ENCODE peak calls at places on chromosome 4, in ten cellular contexts. O is ovary; Y is CD8-positive, alpha-beta T cell; F is cardiac muscle cell; I is lung; K is heart left ventricle; J is body of pancreas; X is thyroid gland; B is esophagus squamous epithelium; G is left lung. H is an unnamed sample. For H3K36me3, the result is how much of the 10 kb centered on the place peaks cover.

GRCh38 chr4:72991889-72992288 is 77.6 kb downstream of the COX18 start:
- DNase-seq in B (no peak), O (no peak), G (no peak), F (no peak), Y (no peak), X (no peak), K (no peak), J (no peak), I (no peak), H (no peak)

GRCh38 chr4:155164705-155165104 is 43.7 kb upstream of the NPY2R start:
- DNase-seq in F (no peak), J (no peak), B (no peak), O (no peak), Y (no peak), G (no peak), X (no peak), K (no peak), I (no peak), H (no peak)

GRCh38 chr4:57065730-57066482 is 44.3 kb downstream of the IGFBP7 start:
- DNase-seq in Y (no peak), O (no peak), F (no peak), B (no peak), J (no peak), X (no peak), I (no peak), G (no peak), K (no peak), H (no peak)

GRCh38 chr4:122827899-122828601 is 1.4 kb downstream of the FGF2 start:
- DNase-seq in O (peak), K (no peak), Y (peak), B (no peak), I (no peak), J (peak), G (no peak), F (peak), X (peak), H (peak)

GRCh38 chr4:142341286-142341685 is 504.8 kb downstream of the INPP4B start:
- DNase-seq in I (no peak), F (no peak), G (no peak), X (no peak), J (no peak), B (no peak), Y (no peak), K (no peak), O (no peak), H (no peak)

GRCh38 chr4:62209757-62210156 is 1009.6 kb downstream of the ADGRL3 start:
- DNase-seq in G (no peak), O (no peak), I (no peak), F (no peak), K (no peak), Y (no peak), J (no peak), B (no peak), X (no peak), H (no peak)

GRCh38 chr4:26005764-26006163 is 91.7 kb downstream of the SMIM20 start:
- DNase-seq in X (no peak), G (no peak), F (no peak), I (no peak), O (no peak), Y (no peak), J (no peak), K (no peak), B (no peak), H (no peak)

GRCh38 chr4:148998719-148999118 is 556.5 kb upstream of the NR3C2 start:
- DNase-seq in G (no peak), I (no peak), O (no peak), J (no peak), F (peak), Y (no peak), B (no peak), X (no peak), K (no peak), H (no peak)

GRCh38 chr4:56910172-56910967 is 2.7 kb downstream of the REST start:
- DNase-seq in B (no peak), K (no peak), Y (no peak), I (no peak), X (no peak), J (no peak), O (no peak), G (no peak), F (peak), H (no peak)

GRCh38 chr4:76055005-76055404 is 19.1 kb upstream of the CXCL11 start:
- DNase-seq in Y (no peak), J (no peak), K (no peak), F (no peak), I (no peak), B (no peak), G (no peak), X (no peak), O (no peak), H (peak)

GRCh38 chr4:10135252-10135651 is 18.7 kb upstream of the WDR1 start:
- DNase-seq in G (no peak), O (no peak), Y (no peak), K (peak), I (no peak), B (no peak), J (no peak), F (no peak), X (no peak), H (no peak)

GRCh38 chr4:184699941-184700340 is 34.0 kb downstream of the CENPU start:
- DNase-seq in F (no peak), K (no peak), G (no peak), Y (no peak), B (no peak), I (no peak), J (no peak), O (no peak), X (no peak), H (no peak)

GRCh38 chr4:105280338-105280809 is 133.7 kb downstream of the TET2 start:
- DNase-seq in I (no peak), Y (no peak), G (no peak), J (no peak), X (no peak), B (no peak), K (no peak), F (no peak), O (no peak), H (no peak)

GRCh38 chr4:71664366-71664765 is 119.5 kb downstream of the GC start:
- DNase-seq in X (no peak), K (no peak), J (no peak), I (no peak), F (no peak), B (no peak), Y (no peak), G (no peak), O (no peak), H (no peak)

GRCh38 chr4:105544517-105544916 is 7.9 kb upstream of the ARHGEF38 start:
- DNase-seq in F (no peak), J (no peak), X (no peak), B (no peak), I (no peak), Y (no peak), K (no peak), G (no peak), O (no peak), H (no peak)

GRCh38 chr4:13917010-13917409 is 289.5 kb upstream of the BOD1L1 start:
- DNase-seq in B (no peak), X (no peak), I (no peak), F (no peak), Y (no peak), O (no peak), K (no peak), J (no peak), G (no peak), H (no peak)

GRCh38 chr4:106362426-106362825 is 6.2 kb downstream of the GIMD1 start:
- DNase-seq in J (no peak), K (no peak), G (no peak), Y (no peak), X (no peak), O (no peak), F (no peak), B (no peak), I (no peak), H (no peak)

GRCh38 chr4:113472864-113473263 is 288.7 kb downstream of the CAMK2D start:
- DNase-seq in F (no peak), B (no peak), J (no peak), O (no peak), X (no peak), I (no peak), K (no peak), Y (no peak), G (no peak), H (no peak)

GRCh38 chr4:10587697-10588096 is 96.9 kb downstream of the CLNK start:
- DNase-seq in X (no peak), G (no peak), I (no peak), J (no peak), Y (peak), O (no peak), B (no peak), K (no peak), F (no peak), H (no peak)

GRCh38 chr4:153010137-153010536 is 74.0 kb downstream of the FHDC1 start:
- DNase-seq in X (no peak), Y (no peak), J (no peak), G (no peak), I (no peak), F (no peak), B (no peak), K (no peak), O (no peak), H (no peak)

GRCh38 chr4:84673475-84674230 is 90.7 kb downstream of the CDS1 start:
- DNase-seq in O (no peak), F (no peak), X (no peak), B (no peak), J (no peak), G (no peak), K (no peak), I (no peak), Y (no peak), H (no peak)

GRCh38 chr4:23697722-23698121 is 192.1 kb downstream of the PPARGC1A start:
- DNase-seq in G (no peak), K (no peak), B (no peak), Y (no peak), X (no peak), F (no peak), J (no peak), I (no peak), O (no peak), H (no peak)
- TF ChIP-seq CTCF in G (no peak), K (no peak), B (no peak), Y (no peak), X (no peak), F (no peak), J (no peak), I (no peak), O (no peak), H (no peak)

DNA sequence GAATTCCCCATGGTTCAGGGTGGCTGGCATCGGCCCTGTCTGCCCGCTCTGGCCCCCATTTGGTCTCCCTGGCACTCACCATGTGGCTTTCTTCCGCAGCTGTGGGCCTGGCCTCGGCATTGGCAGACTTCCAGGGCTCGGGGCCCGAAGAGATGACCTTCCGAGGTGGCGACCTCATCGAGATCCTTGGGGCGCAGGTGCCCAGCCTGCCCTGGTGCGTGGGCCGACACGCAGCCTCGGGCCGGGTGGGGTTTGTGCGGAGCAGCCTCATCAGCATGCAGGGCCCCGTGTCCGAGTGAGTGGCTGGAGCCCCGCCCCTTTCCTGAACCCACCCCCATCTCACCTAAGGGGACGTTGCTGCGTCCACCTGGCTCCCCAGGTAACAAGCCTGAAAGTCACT is 20.1 kb downstream of the SH3TC1 start:
- DNase-seq in J (no peak), O (no peak), K (no peak), X (no peak), G (peak), I (no peak), Y (no peak), F (no peak), B (no peak), H (no peak)
- H3K36me3 ChIP-seq in J (under half), O (under half), K (under half), X (under half), G (under half), I (half or more), Y (under half), F (under half), B (under half), H (under half)

DNA sequence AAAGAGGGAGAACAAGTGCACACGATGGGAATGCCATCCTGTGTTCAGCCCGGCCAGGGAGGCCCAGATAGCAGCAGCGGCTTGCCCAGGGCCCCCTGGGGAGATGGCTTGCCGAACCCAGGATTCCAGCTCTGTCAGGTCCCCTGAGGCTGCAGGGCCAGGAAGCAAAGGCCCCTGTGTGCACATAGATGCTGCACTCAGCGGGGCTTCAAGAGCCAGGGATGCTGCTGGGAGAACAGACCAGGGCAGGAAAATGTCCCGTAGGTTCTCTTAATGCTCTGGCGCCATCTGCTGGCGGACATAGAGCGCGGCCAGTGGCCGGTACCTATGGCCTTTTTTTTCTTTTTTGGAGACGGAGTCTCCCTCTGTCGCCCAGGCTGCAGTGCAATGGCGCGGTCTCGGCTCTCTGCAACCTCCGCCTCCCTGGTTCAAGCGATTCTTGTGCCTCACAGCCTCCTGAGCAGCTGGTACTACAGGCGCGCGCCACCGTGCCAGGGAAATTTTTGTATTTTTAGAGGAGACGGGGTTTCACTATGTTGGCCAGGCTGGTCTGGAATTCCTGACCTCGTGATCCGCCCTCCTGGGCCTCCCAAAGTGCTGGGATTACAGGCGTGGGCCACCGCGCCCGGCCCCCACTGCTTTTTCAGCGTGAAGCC is 22.4 kb downstream of the MED28 start:
- DNase-seq in O (peak), J (peak), K (peak), G (peak), X (peak), F (peak), I (peak), Y (peak), B (no peak), H (peak)
- H3K4me3 ChIP-seq in O (no peak), J (no peak), K (no peak), G (no peak), X (no peak), F (no peak), I (no peak), Y (no peak), B (no peak), H (no peak)

GRCh38 chr4:17315459-17315858 is 196.4 kb downstream of the QDPR start:
- DNase-seq in I (no peak), X (no peak), F (no peak), Y (no peak), B (no peak), K (no peak), O (no peak), J (no peak), G (no peak), H (no peak)
- TF ChIP-seq CTCF in I (no peak), X (no peak), F (no peak), Y (no peak), B (no peak), K (no peak), O (no peak), J (no peak), G (no peak), H (peak)

DNA sequence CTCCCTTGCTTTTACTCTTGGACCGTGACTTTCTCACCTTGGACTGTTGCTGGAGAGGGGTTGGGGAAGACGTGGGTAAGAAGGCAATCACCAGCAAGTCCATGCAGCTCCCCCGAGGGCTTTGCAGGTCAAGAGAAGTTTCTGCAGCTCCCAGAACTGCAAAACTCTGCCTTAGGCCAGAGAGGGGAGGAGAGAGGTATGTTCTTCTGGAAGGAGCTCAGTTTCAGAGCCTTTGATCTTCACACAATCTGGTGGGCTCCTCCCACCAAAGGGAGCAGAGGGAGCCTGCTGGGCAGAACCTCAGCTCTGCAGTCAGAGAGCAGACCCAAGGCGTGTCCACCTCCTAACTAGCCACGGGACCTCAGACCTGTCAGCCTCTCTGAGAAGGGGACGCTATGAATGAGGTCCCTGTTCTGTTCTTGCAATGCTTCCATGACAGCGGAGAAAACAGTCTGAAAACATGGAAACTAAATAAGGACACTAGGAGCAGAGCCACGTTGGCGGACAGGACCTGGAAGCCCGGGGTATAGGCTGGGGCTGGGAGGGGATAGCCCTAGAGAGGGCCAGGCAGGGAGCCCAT is 92.8 kb downstream of the EVC2 start:
- DNase-seq in O (no peak), B (no peak), X (no peak), K (no peak), I (no peak), Y (no peak), F (no peak), J (no peak), G (no peak), H (no peak)
- H3K36me3 ChIP-seq in O (under half), B (under half), X (under half), K (under half), I (under half), Y (under half), F (under half), J (under half), G (under half), H (under half)

H was measured in GM06990.